ENCODE peak calls at places on chromosomes 5 and 9, in eight cellular contexts. One of them, this sample, is unnamed.
A peak's percentile ranks its signal among the peaks of the same experiment; 100 is the strongest.

GRCh38 chr5:111937091-111937490 is 180.1 kb upstream of the NREP start:
- DNase-seq in GM06990: no peak
- DNase-seq in suprapubic skin: no peak
- DNase-seq in PC-3: no peak
- DNase-seq in A549: no peak
- DNase-seq in CD4-positive, CD25-positive, alpha-beta regulatory T cell: no peak
- DNase-seq in astrocyte of the spinal cord: no peak
- DNase-seq in CD8-positive, alpha-beta memory T cell: no peak
- DNase-seq in this sample: no peak

GRCh38 chr5:138230261-138230660 is 17.1 kb upstream of the CDC23 start:
- DNase-seq in GM06990: no peak
- DNase-seq in suprapubic skin: no peak
- DNase-seq in PC-3: no peak
- DNase-seq in A549: no peak
- DNase-seq in CD4-positive, CD25-positive, alpha-beta regulatory T cell: no peak
- DNase-seq in astrocyte of the spinal cord: no peak
- DNase-seq in CD8-positive, alpha-beta memory T cell: no peak
- DNase-seq in this sample: no peak

GRCh38 chr5:33736510-33736909 is 155.3 kb downstream of the ADAMTS12 start:
- DNase-seq in GM06990: no peak
- DNase-seq in suprapubic skin: no peak
- DNase-seq in PC-3: peak; percentile 24
- DNase-seq in A549: no peak
- DNase-seq in CD4-positive, CD25-positive, alpha-beta regulatory T cell: no peak
- DNase-seq in astrocyte of the spinal cord: peak; percentile 92
- DNase-seq in CD8-positive, alpha-beta memory T cell: no peak
- DNase-seq in this sample: peak; percentile 82

GRCh38 chr5:135458356-135458755 is 6.2 kb upstream of the TIFAB start:
- DNase-seq in GM06990: no peak
- DNase-seq in suprapubic skin: peak; percentile 9
- DNase-seq in PC-3: no peak
- DNase-seq in A549: no peak
- DNase-seq in CD4-positive, CD25-positive, alpha-beta regulatory T cell: no peak
- DNase-seq in astrocyte of the spinal cord: no peak
- DNase-seq in CD8-positive, alpha-beta memory T cell: no peak
- DNase-seq in this sample: no peak

GRCh38 chr5:31319338-31319737 is 125.9 kb downstream of the CDH6 start:
- DNase-seq in GM06990: no peak
- DNase-seq in suprapubic skin: no peak
- DNase-seq in PC-3: no peak
- DNase-seq in A549: no peak
- DNase-seq in CD4-positive, CD25-positive, alpha-beta regulatory T cell: no peak
- DNase-seq in astrocyte of the spinal cord: no peak
- DNase-seq in CD8-positive, alpha-beta memory T cell: no peak
- DNase-seq in this sample: no peak

GRCh38 chr9:96080364-96080763 is 204.9 kb downstream of the ERCC6L2 start:
- DNase-seq in GM06990: no peak
- DNase-seq in suprapubic skin: no peak
- DNase-seq in PC-3: peak; percentile 98
- DNase-seq in A549: peak; percentile 82
- DNase-seq in CD4-positive, CD25-positive, alpha-beta regulatory T cell: no peak
- DNase-seq in astrocyte of the spinal cord: no peak
- DNase-seq in CD8-positive, alpha-beta memory T cell: no peak
- DNase-seq in this sample: no peak

GRCh38 chr5:34957857-34958690 is 28.7 kb downstream of the DNAJC21 start:
- DNase-seq in GM06990: no peak
- DNase-seq in suprapubic skin: no peak
- DNase-seq in PC-3: peak; percentile 56
- DNase-seq in A549: peak; percentile 43
- DNase-seq in CD4-positive, CD25-positive, alpha-beta regulatory T cell: no peak
- DNase-seq in astrocyte of the spinal cord: peak; percentile 38
- DNase-seq in CD8-positive, alpha-beta memory T cell: no peak
- DNase-seq in this sample: no peak

GRCh38 chr9:126393876-126394275 is 67.2 kb downstream of the MVB12B start:
- DNase-seq in GM06990: no peak
- DNase-seq in suprapubic skin: no peak
- DNase-seq in PC-3: no peak
- DNase-seq in A549: no peak
- DNase-seq in CD4-positive, CD25-positive, alpha-beta regulatory T cell: no peak
- DNase-seq in astrocyte of the spinal cord: no peak
- DNase-seq in CD8-positive, alpha-beta memory T cell: no peak
- DNase-seq in this sample: no peak

GRCh38 chr5:173777149-173777548 is 111.0 kb upstream of the CPEB4 start:
- DNase-seq in GM06990: no peak
- DNase-seq in suprapubic skin: no peak
- DNase-seq in PC-3: no peak
- DNase-seq in A549: no peak
- DNase-seq in CD4-positive, CD25-positive, alpha-beta regulatory T cell: no peak
- DNase-seq in astrocyte of the spinal cord: no peak
- DNase-seq in CD8-positive, alpha-beta memory T cell: no peak
- DNase-seq in this sample: no peak

GRCh38 chr9:83649080-83649479 is 26.1 kb downstream of the IDNK start:
- DNase-seq in GM06990: peak; percentile 34
- DNase-seq in suprapubic skin: peak; percentile 71
- DNase-seq in PC-3: peak; percentile 41
- DNase-seq in A549: peak; percentile 64
- DNase-seq in CD4-positive, CD25-positive, alpha-beta regulatory T cell: peak; percentile 55
- DNase-seq in astrocyte of the spinal cord: peak; percentile 10
- DNase-seq in CD8-positive, alpha-beta memory T cell: peak; percentile 65
- DNase-seq in this sample: no peak

GRCh38 chr5:164581889-164582288 is 1076.5 kb downstream of the MAT2B start:
- DNase-seq in GM06990: no peak
- DNase-seq in suprapubic skin: no peak
- DNase-seq in PC-3: no peak
- DNase-seq in A549: no peak
- DNase-seq in CD4-positive, CD25-positive, alpha-beta regulatory T cell: no peak
- DNase-seq in astrocyte of the spinal cord: no peak
- DNase-seq in CD8-positive, alpha-beta memory T cell: no peak
- DNase-seq in this sample: no peak

GRCh38 chr9:5843450-5844249 is 10.7 kb upstream of the ERMP1 start:
- DNase-seq in GM06990: no peak
- DNase-seq in suprapubic skin: no peak
- DNase-seq in PC-3: peak; percentile 66
- DNase-seq in A549: peak; percentile 57
- DNase-seq in CD4-positive, CD25-positive, alpha-beta regulatory T cell: no peak
- DNase-seq in astrocyte of the spinal cord: peak; percentile 41
- DNase-seq in CD8-positive, alpha-beta memory T cell: no peak
- DNase-seq in this sample: no peak
- H3K4me3 ChIP-seq in GM06990: no peak overlapping the region
- H3K4me3 ChIP-seq in suprapubic skin: no peak overlapping the region
- H3K4me3 ChIP-seq in PC-3: peak overlapping the region; percentile 5
- H3K4me3 ChIP-seq in A549: no peak overlapping the region
- H3K4me3 ChIP-seq in CD4-positive, CD25-positive, alpha-beta regulatory T cell: no peak overlapping the region
- H3K4me3 ChIP-seq in astrocyte of the spinal cord: no peak overlapping the region
- H3K4me3 ChIP-seq in CD8-positive, alpha-beta memory T cell: no peak overlapping the region
- H3K4me3 ChIP-seq in this sample: no peak overlapping the region

DNA sequence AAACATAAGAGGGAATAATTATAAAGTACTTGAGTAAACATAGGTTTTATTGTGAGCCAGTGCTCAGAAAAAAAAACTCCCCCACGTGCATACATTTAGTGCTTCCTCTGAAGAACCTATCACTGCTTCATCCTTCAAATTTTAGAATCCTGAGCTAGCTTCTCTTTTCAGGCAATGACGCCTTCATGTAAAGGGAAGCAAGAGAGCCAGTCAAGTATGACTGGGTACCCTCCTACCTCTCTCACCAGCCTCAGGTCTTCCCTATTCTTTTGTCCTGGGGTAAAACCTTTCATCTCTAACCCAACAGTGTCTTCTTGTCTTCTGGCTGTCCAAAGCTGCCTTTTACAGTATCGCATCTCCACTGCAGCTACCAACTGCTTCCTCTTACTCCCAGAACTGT is 32.0 kb downstream of the PLPP1 start:
- DNase-seq in GM06990: no peak
- DNase-seq in suprapubic skin: no peak
- DNase-seq in PC-3: no peak
- DNase-seq in A549: no peak
- DNase-seq in CD4-positive, CD25-positive, alpha-beta regulatory T cell: no peak
- DNase-seq in astrocyte of the spinal cord: no peak
- DNase-seq in CD8-positive, alpha-beta memory T cell: no peak
- DNase-seq in this sample: no peak
- H3K4me3 ChIP-seq in GM06990: no peak overlapping the region
- H3K4me3 ChIP-seq in suprapubic skin: no peak overlapping the region
- H3K4me3 ChIP-seq in PC-3: no peak overlapping the region
- H3K4me3 ChIP-seq in A549: no peak overlapping the region
- H3K4me3 ChIP-seq in CD4-positive, CD25-positive, alpha-beta regulatory T cell: no peak overlapping the region
- H3K4me3 ChIP-seq in astrocyte of the spinal cord: no peak overlapping the region
- H3K4me3 ChIP-seq in CD8-positive, alpha-beta memory T cell: no peak overlapping the region
- H3K4me3 ChIP-seq in this sample: no peak overlapping the region

GRCh38 chr5:5649641-5650040 is 227.2 kb downstream of the ICE1 start:
- DNase-seq in GM06990: no peak
- DNase-seq in suprapubic skin: no peak
- DNase-seq in PC-3: no peak
- DNase-seq in A549: no peak
- DNase-seq in CD4-positive, CD25-positive, alpha-beta regulatory T cell: no peak
- DNase-seq in astrocyte of the spinal cord: no peak
- DNase-seq in CD8-positive, alpha-beta memory T cell: no peak
- DNase-seq in this sample: no peak
- H3K4me3 ChIP-seq in GM06990: no peak overlapping the region
- H3K4me3 ChIP-seq in suprapubic skin: no peak overlapping the region
- H3K4me3 ChIP-seq in PC-3: no peak overlapping the region
- H3K4me3 ChIP-seq in A549: no peak overlapping the region
- H3K4me3 ChIP-seq in CD4-positive, CD25-positive, alpha-beta regulatory T cell: no peak overlapping the region
- H3K4me3 ChIP-seq in astrocyte of the spinal cord: no peak overlapping the region
- H3K4me3 ChIP-seq in CD8-positive, alpha-beta memory T cell: no peak overlapping the region
- H3K4me3 ChIP-seq in this sample: no peak overlapping the region

DNA sequence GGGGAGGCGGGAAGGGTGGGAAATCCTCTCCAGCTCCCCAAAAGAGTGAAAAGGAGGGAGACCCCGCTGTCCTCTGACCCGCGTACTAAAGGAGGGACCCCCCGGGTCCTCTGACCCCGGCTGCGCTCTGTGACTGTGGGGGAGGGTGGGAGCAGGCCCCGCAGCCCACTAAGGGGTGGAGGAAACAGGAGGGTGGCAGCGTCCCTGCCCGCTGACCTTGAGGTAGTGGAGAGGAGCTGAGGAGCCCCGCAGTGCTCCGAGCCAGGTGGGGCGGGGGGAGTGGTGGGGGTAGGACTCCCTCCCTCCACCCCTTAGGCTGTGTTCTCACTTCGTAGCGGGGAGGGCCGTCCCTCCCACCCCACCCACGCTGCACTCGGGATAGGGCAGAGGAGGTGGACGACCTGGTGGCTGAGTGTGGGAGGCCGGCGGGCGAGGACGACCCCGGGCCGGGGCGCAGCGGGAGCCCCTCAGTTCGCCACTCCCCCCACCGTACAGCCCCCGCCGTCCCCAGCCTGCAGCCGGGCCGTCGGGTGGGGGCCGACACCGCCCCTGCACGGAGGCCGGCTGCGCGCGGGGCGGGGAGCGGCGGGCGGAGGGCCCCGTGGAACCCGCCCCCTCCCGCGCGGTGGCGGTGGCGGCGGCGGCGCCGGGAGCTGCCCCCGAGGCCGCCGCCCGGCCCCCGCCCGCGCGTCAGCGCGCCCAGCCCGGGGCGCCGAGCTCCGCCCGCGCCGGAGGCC is at the start of gene ADCY2:
- DNase-seq in GM06990: no peak
- DNase-seq in suprapubic skin: no peak
- DNase-seq in PC-3: no peak
- DNase-seq in A549: no peak
- DNase-seq in CD4-positive, CD25-positive, alpha-beta regulatory T cell: no peak
- DNase-seq in astrocyte of the spinal cord: no peak
- DNase-seq in CD8-positive, alpha-beta memory T cell: no peak
- DNase-seq in this sample: no peak
- H3K4me3 ChIP-seq in GM06990: no peak within 1 kb of the TSS
- H3K4me3 ChIP-seq in suprapubic skin: peak within 1 kb of the TSS; percentile 61
- H3K4me3 ChIP-seq in PC-3: no peak within 1 kb of the TSS
- H3K4me3 ChIP-seq in A549: peak within 1 kb of the TSS; percentile 41
- H3K4me3 ChIP-seq in CD4-positive, CD25-positive, alpha-beta regulatory T cell: no peak within 1 kb of the TSS
- H3K4me3 ChIP-seq in astrocyte of the spinal cord: peak within 1 kb of the TSS; percentile 22
- H3K4me3 ChIP-seq in CD8-positive, alpha-beta memory T cell: no peak within 1 kb of the TSS
- H3K4me3 ChIP-seq in this sample: no peak within 1 kb of the TSS

DNA sequence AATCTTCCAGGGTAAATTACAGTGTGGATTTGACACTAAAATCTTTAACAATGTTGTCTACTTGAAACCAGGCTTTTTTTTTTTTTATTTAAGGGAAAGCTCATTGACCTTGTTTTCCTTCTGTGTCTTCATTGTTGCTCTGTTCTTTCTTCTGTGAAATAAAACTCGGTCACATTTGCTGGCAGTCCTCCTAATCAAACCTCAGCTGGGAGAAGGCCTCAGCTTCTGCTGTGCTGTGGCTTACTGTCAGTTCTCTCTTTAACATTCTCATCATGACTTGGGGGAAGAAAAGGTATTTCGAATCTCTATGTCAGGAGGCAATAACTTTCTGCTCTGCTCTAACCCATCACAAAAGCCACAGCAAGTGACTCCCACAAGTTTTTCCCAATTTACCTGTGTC is 268.9 kb downstream of the ZNF608 start:
- DNase-seq in GM06990: no peak
- DNase-seq in suprapubic skin: no peak
- DNase-seq in PC-3: no peak
- DNase-seq in A549: no peak
- DNase-seq in CD4-positive, CD25-positive, alpha-beta regulatory T cell: no peak
- DNase-seq in astrocyte of the spinal cord: peak; percentile 37
- DNase-seq in CD8-positive, alpha-beta memory T cell: no peak
- DNase-seq in this sample: no peak
- H3K4me3 ChIP-seq in GM06990: no peak overlapping the region
- H3K4me3 ChIP-seq in suprapubic skin: no peak overlapping the region
- H3K4me3 ChIP-seq in PC-3: no peak overlapping the region
- H3K4me3 ChIP-seq in A549: no peak overlapping the region
- H3K4me3 ChIP-seq in CD4-positive, CD25-positive, alpha-beta regulatory T cell: no peak overlapping the region
- H3K4me3 ChIP-seq in astrocyte of the spinal cord: no peak overlapping the region
- H3K4me3 ChIP-seq in CD8-positive, alpha-beta memory T cell: no peak overlapping the region
- H3K4me3 ChIP-seq in this sample: no peak overlapping the region

GRCh38 chr9:122816163-122816867 is 12.1 kb downstream of the PDCL start:
- DNase-seq in GM06990: no peak
- DNase-seq in suprapubic skin: no peak
- DNase-seq in PC-3: no peak
- DNase-seq in A549: no peak
- DNase-seq in CD4-positive, CD25-positive, alpha-beta regulatory T cell: peak; percentile 9
- DNase-seq in astrocyte of the spinal cord: peak; percentile 32
- DNase-seq in CD8-positive, alpha-beta memory T cell: peak; percentile 13
- DNase-seq in this sample: no peak
- H3K4me3 ChIP-seq in GM06990: no peak overlapping the region
- H3K4me3 ChIP-seq in suprapubic skin: peak overlapping the region; percentile 2
- H3K4me3 ChIP-seq in PC-3: no peak overlapping the region
- H3K4me3 ChIP-seq in A549: no peak overlapping the region
- H3K4me3 ChIP-seq in CD4-positive, CD25-positive, alpha-beta regulatory T cell: peak overlapping the region; percentile 67
- H3K4me3 ChIP-seq in astrocyte of the spinal cord: no peak overlapping the region
- H3K4me3 ChIP-seq in CD8-positive, alpha-beta memory T cell: no peak overlapping the region
- H3K4me3 ChIP-seq in this sample: no peak overlapping the region

GRCh38 chr9:113399646-113400200 is 1.4 kb downstream of the ALAD start:
- DNase-seq in GM06990: no peak
- DNase-seq in suprapubic skin: no peak
- DNase-seq in PC-3: no peak
- DNase-seq in A549: no peak
- DNase-seq in CD4-positive, CD25-positive, alpha-beta regulatory T cell: no peak
- DNase-seq in astrocyte of the spinal cord: no peak
- DNase-seq in CD8-positive, alpha-beta memory T cell: no peak
- DNase-seq in this sample: no peak
- H3K4me3 ChIP-seq in GM06990: no peak overlapping the region
- H3K4me3 ChIP-seq in suprapubic skin: no peak overlapping the region
- H3K4me3 ChIP-seq in PC-3: peak overlapping the region; percentile 94
- H3K4me3 ChIP-seq in A549: no peak overlapping the region
- H3K4me3 ChIP-seq in CD4-positive, CD25-positive, alpha-beta regulatory T cell: no peak overlapping the region
- H3K4me3 ChIP-seq in astrocyte of the spinal cord: no peak overlapping the region
- H3K4me3 ChIP-seq in CD8-positive, alpha-beta memory T cell: peak overlapping the region; percentile 52
- H3K4me3 ChIP-seq in this sample: no peak overlapping the region

GRCh38 chr9:71746753-71747115 is 21.6 kb downstream of the CEMIP2 start:
- DNase-seq in GM06990: no peak
- DNase-seq in suprapubic skin: no peak
- DNase-seq in PC-3: no peak
- DNase-seq in A549: no peak
- DNase-seq in CD4-positive, CD25-positive, alpha-beta regulatory T cell: no peak
- DNase-seq in astrocyte of the spinal cord: no peak
- DNase-seq in CD8-positive, alpha-beta memory T cell: no peak
- DNase-seq in this sample: no peak
- H3K4me3 ChIP-seq in GM06990: no peak overlapping the region
- H3K4me3 ChIP-seq in suprapubic skin: no peak overlapping the region
- H3K4me3 ChIP-seq in PC-3: no peak overlapping the region
- H3K4me3 ChIP-seq in A549: no peak overlapping the region
- H3K4me3 ChIP-seq in CD4-positive, CD25-positive, alpha-beta regulatory T cell: no peak overlapping the region
- H3K4me3 ChIP-seq in astrocyte of the spinal cord: no peak overlapping the region
- H3K4me3 ChIP-seq in CD8-positive, alpha-beta memory T cell: no peak overlapping the region
- H3K4me3 ChIP-seq in this sample: no peak overlapping the region